ENCODE peak calls at places on chromosomes 2 and 18, in five cellular contexts. V is choroid plexus epithelial cell, Y is pancreas, B is Peyer's patch, E is A549. H is an unnamed sample.

GRCh38 chr2:85706604-85707296 is 12.6 kb downstream of the GNLY start:
- DNase-seq in V (no peak), Y (no peak), B (peak; percentile 57), E (no peak), H (no peak)

GRCh38 chr18:78240867-78241266 is 738.8 kb upstream of the SALL3 start:
- DNase-seq in V (no peak), Y (no peak), B (no peak), E (no peak), H (no peak)

GRCh38 chr18:37341016-37341415 is 224.6 kb downstream of the CELF4 start:
- DNase-seq in V (no peak), Y (no peak), B (no peak), E (no peak), H (no peak)

GRCh38 chr2:53131416-53131815 is 636.2 kb upstream of the CHAC2 start:
- DNase-seq in V (peak; percentile 66), Y (no peak), B (no peak), E (peak; percentile 2), H (peak; percentile 71)

GRCh38 chr18:23422751-23423418 is 30.2 kb upstream of the RIOK3 start:
- DNase-seq in V (no peak), Y (no peak), B (peak; percentile 91), E (peak; percentile 20), H (peak; percentile 83)

GRCh38 chr2:28981016-28981441 is at the start of gene TOGARAM2:
- DNase-seq in V (peak; percentile 79), Y (no peak), B (no peak), E (no peak), H (no peak)

GRCh38 chr2:176557821-176558220 is 288.6 kb downstream of the MTX2 start:
- DNase-seq in V (no peak), Y (no peak), B (no peak), E (no peak), H (no peak)

GRCh38 chr18:53950545-53950944 is 273.9 kb downstream of the MBD2 start:
- DNase-seq in V (no peak), Y (no peak), B (no peak), E (no peak), H (no peak)

GRCh38 chr2:19312949-19313348 is 45.5 kb downstream of the OSR1 start:
- DNase-seq in V (peak; percentile 79), Y (peak; percentile 38), B (no peak), E (peak; percentile 10), H (peak; percentile 39)

GRCh38 chr18:28045176-28045810 is 131.6 kb downstream of the CDH2 start:
- DNase-seq in V (peak; percentile 75), Y (no peak), B (no peak), E (no peak), H (peak; percentile 62)

GRCh38 chr2:155377178-155377780 is 678.8 kb downstream of the KCNJ3 start:
- DNase-seq in V (peak; percentile 59), Y (no peak), B (no peak), E (no peak), H (peak; percentile 50)

GRCh38 chr2:184305105-184305504 is 293.2 kb upstream of the ZNF804A start:
- DNase-seq in V (no peak), Y (no peak), B (no peak), E (no peak), H (no peak)

GRCh38 chr2:135742307-135742838 is 718 bp downstream of the UBXN4 start:
- DNase-seq in V (peak; percentile 74), Y (no peak), B (peak; percentile 63), E (peak; percentile 21), H (peak; percentile 74)

GRCh38 chr2:202721621-202722020 is 86.9 kb downstream of the FAM117B start:
- DNase-seq in V (peak; percentile 62), Y (no peak), B (no peak), E (no peak), H (peak; percentile 9)

GRCh38 chr18:34901299-34901698 is 139.9 kb upstream of the MAPRE2 start:
- DNase-seq in V (peak; percentile 70), Y (no peak), B (no peak), E (no peak), H (no peak)

GRCh38 chr18:58911766-58912165 is 47.1 kb downstream of the ZNF532 start:
- DNase-seq in V (peak; percentile 70), Y (no peak), B (no peak), E (no peak), H (no peak)

GRCh38 chr18:48676756-48677368 is 138.0 kb downstream of the CTIF start:
- DNase-seq in V (peak; percentile 59), Y (peak; percentile 57), B (peak; percentile 81), E (peak; percentile 41), H (peak; percentile 47)

GRCh38 chr2:8536686-8537571 is 144.9 kb upstream of the ID2 start:
- DNase-seq in V (no peak), Y (no peak), B (peak; percentile 36), E (no peak), H (no peak)

GRCh38 chr2:168201211-168201610 is 46.2 kb downstream of the STK39 start:
- DNase-seq in V (no peak), Y (no peak), B (no peak), E (no peak), H (no peak)

GRCh38 chr2:10258726-10259125 is 44.0 kb upstream of the HPCAL1 start:
- DNase-seq in V (no peak), Y (no peak), B (no peak), E (no peak), H (no peak)

GRCh38 chr2:231300722-231301076 is 94.8 kb upstream of the B3GNT7 start:
- DNase-seq in V (no peak), Y (no peak), B (no peak), E (no peak), H (no peak)

GRCh38 chr2:29831560-29831959 is 89.8 kb downstream of the ALK start:
- DNase-seq in V (no peak), Y (no peak), B (no peak), E (no peak), H (no peak)

GRCh38 chr2:126661001-126661400 is 5.0 kb downstream of the GYPC start:
- DNase-seq in V (no peak), Y (no peak), B (no peak), E (no peak), H (no peak)

GRCh38 chr2:105235388-105236059 is 6.0 kb upstream of the GPR45 start:
- DNase-seq in V (peak; percentile 92), Y (peak; percentile 63), B (peak; percentile 88), E (peak; percentile 34), H (peak; percentile 75)

GRCh38 chr2:229375241-229375640 is 104.2 kb upstream of the PID1 start:
- DNase-seq in V (peak; percentile 43), Y (no peak), B (no peak), E (no peak), H (no peak)

GRCh38 chr2:99101697-99102096 is 39.8 kb upstream of the C2orf15 start:
- DNase-seq in V (peak; percentile 26), Y (no peak), B (no peak), E (no peak), H (no peak)

GRCh38 chr2:10042301-10043161 is 819 bp upstream of the KLF11 start:
- DNase-seq in V (peak; percentile 80), Y (peak; percentile 83), B (peak; percentile 84), E (no peak), H (peak; percentile 16)

GRCh38 chr18:26487437-26487836 is 60.9 kb downstream of the KCTD1 start:
- DNase-seq in V (peak; percentile 53), Y (no peak), B (no peak), E (peak; percentile 51), H (peak; percentile 98)

GRCh38 chr2:112960230-112960825 is 17.5 kb upstream of the IL36G start:
- DNase-seq in V (no peak), Y (no peak), B (no peak), E (no peak), H (no peak)
- TF ChIP-seq CTCF in V (peak; percentile 33), Y (no peak), B (no peak), E (no peak), H (peak; percentile 32)

GRCh38 chr2:132929786-132930185 is 259.8 kb upstream of the LYPD1 start:
- DNase-seq in V (peak; percentile 13), Y (no peak), B (no peak), E (no peak), H (peak; percentile 37)

GRCh38 chr2:132923787-132924186 is 253.8 kb upstream of the LYPD1 start:
- DNase-seq in V (peak; percentile 17), Y (no peak), B (no peak), E (no peak), H (no peak)
- H3K4me3 ChIP-seq in V (no peak overlapping the region), Y (no peak overlapping the region), B (no peak overlapping the region), E (no peak overlapping the region), H (no peak overlapping the region)

DNA sequence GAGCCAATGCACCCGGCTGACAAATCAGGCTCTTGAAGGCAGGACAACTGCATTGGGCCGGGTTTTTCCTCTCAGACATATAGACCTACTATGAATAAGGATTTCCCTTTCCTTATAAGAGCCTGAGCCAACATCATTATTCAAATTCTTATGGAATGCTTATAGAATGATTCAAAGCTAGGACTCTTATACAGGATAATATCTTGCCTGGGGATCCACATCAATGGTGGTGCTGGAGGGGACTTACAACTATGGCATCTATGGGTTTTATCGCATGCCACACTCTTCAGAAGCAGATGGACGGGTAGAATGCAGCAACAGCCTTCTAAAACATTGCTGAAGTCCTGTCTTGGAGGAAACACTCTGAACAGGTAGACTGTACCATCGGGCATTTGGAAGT is 296.8 kb upstream of the KYNU start:
- DNase-seq in V (no peak), Y (no peak), B (no peak), E (no peak), H (no peak)
- TF ChIP-seq CTCF in V (no peak), Y (no peak), B (no peak), E (no peak), H (no peak)

GRCh38 chr18:47187721-47188120 is 11.6 kb upstream of the IER3IP1 start:
- DNase-seq in V (no peak), Y (no peak), B (no peak), E (no peak), H (no peak)

DNA sequence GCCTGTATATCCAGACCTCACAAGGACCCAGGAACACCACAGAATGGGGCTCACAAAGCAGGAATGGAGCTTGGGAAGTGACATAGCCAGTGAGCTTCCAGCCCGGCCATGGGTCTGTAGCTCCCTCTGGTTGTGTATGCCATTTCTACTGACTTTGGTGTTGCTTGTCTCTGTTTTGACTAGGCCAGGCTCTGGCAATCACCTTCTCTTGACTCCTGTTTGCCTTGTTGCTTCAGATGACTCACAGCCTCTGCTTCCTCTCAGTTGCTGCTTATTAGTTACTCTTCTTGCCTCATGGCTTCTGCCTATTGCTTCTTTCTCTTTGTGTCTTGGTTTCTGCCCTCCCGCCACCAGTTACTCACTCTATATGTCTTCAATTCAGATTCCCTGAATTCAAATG is 15.8 kb upstream of the IER3IP1 start:
- DNase-seq in V (peak; percentile 63), Y (no peak), B (no peak), E (no peak), H (peak; percentile 75)
- H3K4me3 ChIP-seq in V (no peak overlapping the region), Y (no peak overlapping the region), B (no peak overlapping the region), E (no peak overlapping the region), H (no peak overlapping the region)